ENCODE peak calls at places on chromosomes 13 and 19, in ten cellular contexts. One of them, this sample, is unnamed.

GRCh38 chr13:113854238-113855011 is 9.5 kb downstream of the GAS6 start:
- DNase-seq in Daoy: no peak
- DNase-seq in non-pigmented ciliary epithelial cell: no peak
- DNase-seq in GM06990: no peak
- DNase-seq in globus pallidus: no peak
- DNase-seq in lung microvascular endothelial cell: peak; percentile 32
- DNase-seq in T-helper 9 cell: no peak
- DNase-seq in activated naive CD4-positive, alpha-beta T cell treated with anti-CD3 and anti-CD28 coated beads, Interleukin-2, amount 10 ng/mL, durations not matched to agents 7 days and 5 days: peak; percentile 33
- DNase-seq in lower lobe of right lung: peak; percentile 51
- DNase-seq in HL-60: no peak
- DNase-seq in this sample: no peak

GRCh38 chr13:31824705-31825512 is 85.6 kb downstream of the RXFP2 start:
- DNase-seq in lung microvascular endothelial cell: no peak
- DNase-seq in globus pallidus: peak; percentile 7
- DNase-seq in activated naive CD4-positive, alpha-beta T cell treated with anti-CD3 and anti-CD28 coated beads, Interleukin-2, amount 10 ng/mL, durations not matched to agents 7 days and 5 days: no peak
- DNase-seq in T-helper 9 cell: no peak
- DNase-seq in GM06990: peak; percentile 6
- DNase-seq in lower lobe of right lung: no peak
- DNase-seq in HL-60: no peak
- DNase-seq in Daoy: peak; percentile 13
- DNase-seq in non-pigmented ciliary epithelial cell: no peak
- DNase-seq in this sample: no peak

GRCh38 chr13:40185393-40185792 is 481.0 kb downstream of the FOXO1 start:
- DNase-seq in T-helper 9 cell: no peak
- DNase-seq in globus pallidus: no peak
- DNase-seq in GM06990: no peak
- DNase-seq in Daoy: no peak
- DNase-seq in HL-60: no peak
- DNase-seq in activated naive CD4-positive, alpha-beta T cell treated with anti-CD3 and anti-CD28 coated beads, Interleukin-2, amount 10 ng/mL, durations not matched to agents 7 days and 5 days: no peak
- DNase-seq in lung microvascular endothelial cell: no peak
- DNase-seq in non-pigmented ciliary epithelial cell: no peak
- DNase-seq in lower lobe of right lung: no peak
- DNase-seq in this sample: no peak

GRCh38 chr13:91329736-91330135 is 17.8 kb upstream of the MIR17HG start:
- DNase-seq in Daoy: no peak
- DNase-seq in activated naive CD4-positive, alpha-beta T cell treated with anti-CD3 and anti-CD28 coated beads, Interleukin-2, amount 10 ng/mL, durations not matched to agents 7 days and 5 days: no peak
- DNase-seq in lung microvascular endothelial cell: no peak
- DNase-seq in T-helper 9 cell: no peak
- DNase-seq in globus pallidus: no peak
- DNase-seq in GM06990: no peak
- DNase-seq in lower lobe of right lung: no peak
- DNase-seq in HL-60: no peak
- DNase-seq in non-pigmented ciliary epithelial cell: no peak
- DNase-seq in this sample: no peak

GRCh38 chr13:32165791-32166190 is 134.2 kb downstream of the FRY start:
- DNase-seq in non-pigmented ciliary epithelial cell: no peak
- DNase-seq in lower lobe of right lung: peak; percentile 47
- DNase-seq in globus pallidus: peak; percentile 75
- DNase-seq in T-helper 9 cell: no peak
- DNase-seq in Daoy: no peak
- DNase-seq in HL-60: no peak
- DNase-seq in GM06990: peak; percentile 15
- DNase-seq in lung microvascular endothelial cell: no peak
- DNase-seq in activated naive CD4-positive, alpha-beta T cell treated with anti-CD3 and anti-CD28 coated beads, Interleukin-2, amount 10 ng/mL, durations not matched to agents 7 days and 5 days: no peak
- DNase-seq in this sample: no peak

GRCh38 chr13:74115138-74115537 is 19.1 kb downstream of the KLF12 start:
- DNase-seq in lower lobe of right lung: no peak
- DNase-seq in activated naive CD4-positive, alpha-beta T cell treated with anti-CD3 and anti-CD28 coated beads, Interleukin-2, amount 10 ng/mL, durations not matched to agents 7 days and 5 days: no peak
- DNase-seq in HL-60: no peak
- DNase-seq in lung microvascular endothelial cell: peak; percentile 83
- DNase-seq in Daoy: peak; percentile 44
- DNase-seq in non-pigmented ciliary epithelial cell: no peak
- DNase-seq in globus pallidus: no peak
- DNase-seq in T-helper 9 cell: no peak
- DNase-seq in GM06990: no peak
- DNase-seq in this sample: no peak

GRCh38 chr13:21124853-21125252 is 51.5 kb downstream of the SKA3 start:
- DNase-seq in GM06990: no peak
- DNase-seq in lung microvascular endothelial cell: peak; percentile 75
- DNase-seq in Daoy: peak; percentile 77
- DNase-seq in T-helper 9 cell: no peak
- DNase-seq in HL-60: no peak
- DNase-seq in lower lobe of right lung: no peak
- DNase-seq in non-pigmented ciliary epithelial cell: no peak
- DNase-seq in globus pallidus: no peak
- DNase-seq in activated naive CD4-positive, alpha-beta T cell treated with anti-CD3 and anti-CD28 coated beads, Interleukin-2, amount 10 ng/mL, durations not matched to agents 7 days and 5 days: no peak
- DNase-seq in this sample: peak; percentile 57

GRCh38 chr19:12260861-12261260 is 33.8 kb downstream of the ZNF44 start:
- DNase-seq in lower lobe of right lung: no peak
- DNase-seq in globus pallidus: no peak
- DNase-seq in activated naive CD4-positive, alpha-beta T cell treated with anti-CD3 and anti-CD28 coated beads, Interleukin-2, amount 10 ng/mL, durations not matched to agents 7 days and 5 days: no peak
- DNase-seq in GM06990: no peak
- DNase-seq in non-pigmented ciliary epithelial cell: no peak
- DNase-seq in HL-60: no peak
- DNase-seq in lung microvascular endothelial cell: no peak
- DNase-seq in Daoy: no peak
- DNase-seq in T-helper 9 cell: no peak
- DNase-seq in this sample: no peak

GRCh38 chr13:29483211-29483610 is 112.3 kb downstream of the SLC7A1 start:
- DNase-seq in lung microvascular endothelial cell: no peak
- DNase-seq in Daoy: no peak
- DNase-seq in non-pigmented ciliary epithelial cell: no peak
- DNase-seq in lower lobe of right lung: no peak
- DNase-seq in T-helper 9 cell: no peak
- DNase-seq in HL-60: no peak
- DNase-seq in GM06990: no peak
- DNase-seq in globus pallidus: no peak
- DNase-seq in activated naive CD4-positive, alpha-beta T cell treated with anti-CD3 and anti-CD28 coated beads, Interleukin-2, amount 10 ng/mL, durations not matched to agents 7 days and 5 days: no peak
- DNase-seq in this sample: no peak

GRCh38 chr19:20238025-20238623 is 71.1 kb downstream of the ZNF486 start:
- DNase-seq in Daoy: peak; percentile 90
- DNase-seq in lung microvascular endothelial cell: peak; percentile 90
- DNase-seq in T-helper 9 cell: peak; percentile 81
- DNase-seq in globus pallidus: peak; percentile 93
- DNase-seq in lower lobe of right lung: peak; percentile 83
- DNase-seq in GM06990: peak; percentile 62
- DNase-seq in HL-60: no peak
- DNase-seq in non-pigmented ciliary epithelial cell: peak; percentile 70
- DNase-seq in activated naive CD4-positive, alpha-beta T cell treated with anti-CD3 and anti-CD28 coated beads, Interleukin-2, amount 10 ng/mL, durations not matched to agents 7 days and 5 days: peak; percentile 92
- DNase-seq in this sample: peak; percentile 16

GRCh38 chr13:20435616-20436368 is 89.9 kb downstream of the CRYL1 start:
- DNase-seq in GM06990: no peak
- DNase-seq in globus pallidus: no peak
- DNase-seq in Daoy: no peak
- DNase-seq in lung microvascular endothelial cell: no peak
- DNase-seq in activated naive CD4-positive, alpha-beta T cell treated with anti-CD3 and anti-CD28 coated beads, Interleukin-2, amount 10 ng/mL, durations not matched to agents 7 days and 5 days: no peak
- DNase-seq in HL-60: no peak
- DNase-seq in lower lobe of right lung: no peak
- DNase-seq in non-pigmented ciliary epithelial cell: no peak
- DNase-seq in T-helper 9 cell: no peak
- DNase-seq in this sample: no peak

GRCh38 chr13:65926750-65927171 is 1303.4 kb downstream of the PCDH9 start:
- DNase-seq in non-pigmented ciliary epithelial cell: no peak
- DNase-seq in HL-60: no peak
- DNase-seq in Daoy: no peak
- DNase-seq in T-helper 9 cell: no peak
- DNase-seq in GM06990: no peak
- DNase-seq in activated naive CD4-positive, alpha-beta T cell treated with anti-CD3 and anti-CD28 coated beads, Interleukin-2, amount 10 ng/mL, durations not matched to agents 7 days and 5 days: no peak
- DNase-seq in lower lobe of right lung: no peak
- DNase-seq in globus pallidus: peak; percentile 3
- DNase-seq in lung microvascular endothelial cell: peak; percentile 5
- DNase-seq in this sample: no peak

GRCh38 chr13:31945202-31945978 is 86.2 kb upstream of the FRY start:
- DNase-seq in globus pallidus: no peak
- DNase-seq in HL-60: peak; percentile 72
- DNase-seq in T-helper 9 cell: no peak
- DNase-seq in lung microvascular endothelial cell: peak; percentile 29
- DNase-seq in non-pigmented ciliary epithelial cell: no peak
- DNase-seq in lower lobe of right lung: peak; percentile 81
- DNase-seq in GM06990: no peak
- DNase-seq in Daoy: peak; percentile 74
- DNase-seq in activated naive CD4-positive, alpha-beta T cell treated with anti-CD3 and anti-CD28 coated beads, Interleukin-2, amount 10 ng/mL, durations not matched to agents 7 days and 5 days: no peak
- DNase-seq in this sample: peak; percentile 69

GRCh38 chr13:24039621-24040475 is 120.7 kb upstream of the SPATA13 start:
- DNase-seq in non-pigmented ciliary epithelial cell: no peak
- DNase-seq in GM06990: peak; percentile 24
- DNase-seq in T-helper 9 cell: no peak
- DNase-seq in Daoy: no peak
- DNase-seq in lower lobe of right lung: no peak
- DNase-seq in activated naive CD4-positive, alpha-beta T cell treated with anti-CD3 and anti-CD28 coated beads, Interleukin-2, amount 10 ng/mL, durations not matched to agents 7 days and 5 days: no peak
- DNase-seq in globus pallidus: peak; percentile 83
- DNase-seq in HL-60: no peak
- DNase-seq in lung microvascular endothelial cell: no peak
- DNase-seq in this sample: no peak